ENCODE peak calls at places on chromosomes 6 and 20, in eight cellular contexts. Y, C, J, W, P, E, T and I are unnamed samples.
A peak's percentile ranks its signal among the peaks of the same experiment; 100 is the strongest.

GRCh38 chr6:17907467-17908229 is 79.8 kb downstream of the KIF13A start:
- DNase-seq in P (peak; percentile 42), C (peak; percentile 97), T (peak; percentile 84), J (peak; percentile 72), E (no peak), Y (peak; percentile 51), W (peak; percentile 87), I (peak; percentile 93)

GRCh38 chr6:27892596-27893058 is 19.6 kb downstream of the OR2B2 start:
- DNase-seq in W (no peak), J (no peak), E (no peak), Y (no peak), T (peak; percentile 56), C (no peak), P (no peak), I (no peak)

GRCh38 chr6:107667790-107668189 is 156.3 kb downstream of the SCML4 start:
- DNase-seq in J (no peak), E (no peak), P (no peak), C (no peak), W (no peak), T (no peak), Y (no peak), I (no peak)

GRCh38 chr6:18166314-18167007 is 11.2 kb downstream of the KDM1B start:
- DNase-seq in P (no peak), C (no peak), Y (no peak), T (no peak), E (no peak), J (no peak), W (no peak), I (no peak)

GRCh38 chr6:154996841-154997311 is 1.8 kb downstream of the TIAM2 start:
- DNase-seq in J (peak; percentile 74), W (peak; percentile 47), Y (no peak), P (no peak), C (no peak), E (no peak), T (no peak), I (no peak)

GRCh38 chr20:21767739-21768223 is 62.3 kb downstream of the PAX1 start:
- DNase-seq in P (no peak), T (no peak), W (no peak), C (peak; percentile 23), Y (no peak), E (no peak), J (peak; percentile 96), I (peak; percentile 24)

GRCh38 chr6:25257686-25258348 is 21.4 kb upstream of the CARMIL1 start:
- DNase-seq in C (no peak), P (no peak), J (no peak), W (no peak), E (no peak), T (no peak), Y (no peak), I (no peak)

GRCh38 chr6:89711801-89712200 is 73.3 kb upstream of the LYRM2 start:
- DNase-seq in T (no peak), W (no peak), J (no peak), P (no peak), E (no peak), Y (no peak), C (no peak), I (no peak)

GRCh38 chr6:138107752-138108592 is 753 bp upstream of the PERP start:
- DNase-seq in T (no peak), J (peak; percentile 77), P (peak; percentile 7), E (no peak), Y (peak; percentile 47), W (peak; percentile 53), C (no peak), I (peak; percentile 26)

GRCh38 chr6:159104163-159104885 is 59.5 kb upstream of the TAGAP start:
- DNase-seq in W (peak; percentile 69), C (peak; percentile 81), Y (peak; percentile 40), E (peak; percentile 66), P (peak; percentile 79), J (peak; percentile 88), T (peak; percentile 87), I (peak; percentile 59)

GRCh38 chr6:24901698-24902328 is 33.9 kb downstream of the RIPOR2 start:
- DNase-seq in J (no peak), P (no peak), C (no peak), Y (no peak), E (no peak), T (no peak), W (no peak), I (no peak)

GRCh38 chr6:121382467-121383121 is 48.3 kb upstream of the TBC1D32 start:
- DNase-seq in Y (no peak), W (no peak), C (no peak), E (no peak), J (no peak), T (no peak), P (no peak), I (no peak)

GRCh38 chr6:66210964-66211363 is 503.9 kb upstream of the EYS start:
- DNase-seq in E (no peak), C (no peak), P (no peak), W (no peak), Y (no peak), T (no peak), J (no peak), I (no peak)

GRCh38 chr6:154511735-154512097 is 1.2 kb upstream of the CNKSR3 start:
- DNase-seq in E (no peak), Y (no peak), J (no peak), C (no peak), T (peak; percentile 21), W (no peak), P (no peak), I (no peak)

GRCh38 chr20:37956099-37956498 is 53.2 kb downstream of the VSTM2L start:
- DNase-seq in W (no peak), P (no peak), E (no peak), C (no peak), Y (no peak), T (no peak), J (peak; percentile 7), I (no peak)

GRCh38 chr20:7161690-7162089 is 394.2 kb downstream of the BMP2 start:
- DNase-seq in C (peak; percentile 16), Y (no peak), W (peak; percentile 17), J (no peak), E (no peak), T (peak; percentile 4), P (no peak), I (peak; percentile 17)

GRCh38 chr20:577167-577791 is 32.8 kb downstream of the TCF15 start:
- DNase-seq in Y (no peak), E (no peak), C (peak; percentile 89), J (no peak), W (no peak), P (no peak), T (peak; percentile 7), I (no peak)

GRCh38 chr20:5918856-5919633 is 31.3 kb downstream of the TRMT6 start:
- DNase-seq in Y (no peak), E (no peak), P (no peak), T (peak; percentile 41), J (peak; percentile 81), W (peak; percentile 91), C (peak; percentile 48), I (no peak)

GRCh38 chr20:11432407-11432806 is 485.3 kb upstream of the BTBD3 start:
- DNase-seq in E (no peak), C (no peak), P (no peak), T (no peak), Y (no peak), W (peak; percentile 72), J (no peak), I (no peak)

GRCh38 chr6:112222111-112222726 is 32.1 kb downstream of the LAMA4 start:
- DNase-seq in C (no peak), Y (no peak), T (no peak), E (no peak), J (peak; percentile 71), W (no peak), P (no peak), I (no peak)